ENCODE peak calls at places on chromosomes 3 and 15, in four cellular contexts. R is MM.1S, X is brain microvascular endothelial cell, T is fibroblast of mammary gland. K is an unnamed sample.

GRCh38 chr3:185818267-185818875 is 6.5 kb downstream of the IGF2BP2 start:
- DNase-seq in R (no peak), X (no peak), T (no peak), K (no peak)

GRCh38 chr15:77295446-77295845 is 124.5 kb downstream of the PEAK1 start:
- DNase-seq in R (no peak), X (peak; percentile 45), T (peak; percentile 15), K (no peak)

GRCh38 chr3:29757054-29757777 is 476.3 kb downstream of the RBMS3 start:
- DNase-seq in R (no peak), X (no peak), T (peak; percentile 37), K (no peak)

GRCh38 chr3:126887686-126888085 is 95.2 kb upstream of the PLXNA1 start:
- DNase-seq in R (no peak), X (no peak), T (no peak), K (no peak)

GRCh38 chr3:164332856-164333802 is 745.2 kb downstream of the SI start:
- DNase-seq in R (no peak), X (peak; percentile 13), T (no peak), K (no peak)

GRCh38 chr3:188476930-188477329 is 323.0 kb downstream of the LPP start:
- DNase-seq in R (no peak), X (no peak), T (no peak), K (no peak)

GRCh38 chr3:9244495-9245183 is 4.8 kb downstream of the SRGAP3 start:
- DNase-seq in R (no peak), X (no peak), T (no peak), K (no peak)

GRCh38 chr3:21624514-21624913 is 126.5 kb downstream of the ZNF385D start:
- DNase-seq in R (no peak), X (no peak), T (peak; percentile 81), K (no peak)

GRCh38 chr3:143977326-143978262 is 6.0 kb downstream of the DIPK2A start:
- DNase-seq in R (peak; percentile 8), X (no peak), T (peak; percentile 63), K (no peak)

GRCh38 chr3:158935846-158936245 is 134.0 kb downstream of the MFSD1 start:
- DNase-seq in R (no peak), X (no peak), T (no peak), K (no peak)

GRCh38 chr3:57815034-57815433 is 58.9 kb downstream of the SLMAP start:
- DNase-seq in R (no peak), X (no peak), T (no peak), K (no peak)

GRCh38 chr3:148710665-148711064 is 13.0 kb downstream of the AGTR1 start:
- DNase-seq in R (no peak), X (no peak), T (no peak), K (no peak)

GRCh38 chr3:73766599-73767378 is 142.0 kb upstream of the PDZRN3 start:
- DNase-seq in R (no peak), X (peak; percentile 24), T (peak; percentile 92), K (no peak)

GRCh38 chr3:58647661-58648141 is 18.9 kb downstream of the FAM3D start:
- DNase-seq in R (no peak), X (no peak), T (no peak), K (no peak)

GRCh38 chr15:48283361-48284157 is 47.7 kb upstream of the DUT start:
- DNase-seq in R (no peak), X (no peak), T (no peak), K (no peak)

GRCh38 chr3:30012941-30013543 is 593.4 kb upstream of the TGFBR2 start:
- DNase-seq in R (peak; percentile 42), X (peak; percentile 77), T (peak; percentile 81), K (peak; percentile 16)

GRCh38 chr15:56783857-56784661 is 50.8 kb upstream of the ZNF280D start:
- DNase-seq in R (no peak), X (no peak), T (no peak), K (no peak)

GRCh38 chr15:55912982-55913381 is 80.4 kb downstream of the NEDD4 start:
- DNase-seq in R (no peak), X (no peak), T (no peak), K (no peak)

GRCh38 chr15:41798607-41799487 is 24.6 kb downstream of the MAPKBP1 start:
- DNase-seq in R (no peak), X (no peak), T (peak; percentile 41), K (no peak)

GRCh38 chr15:89034305-89034704 is 54.0 kb upstream of the ABHD2 start:
- DNase-seq in R (peak; percentile 24), X (peak; percentile 23), T (peak; percentile 78), K (no peak)

GRCh38 chr3:179967622-179968021 is 69.1 kb downstream of the PEX5L start:
- DNase-seq in R (no peak), X (no peak), T (peak; percentile 46), K (no peak)

GRCh38 chr3:69326821-69327433 is 59.0 kb downstream of the FRMD4B start:
- DNase-seq in R (peak; percentile 94), X (no peak), T (peak; percentile 3), K (no peak)

GRCh38 chr3:152302521-152303021 is 33.8 kb downstream of the MBNL1 start:
- DNase-seq in R (no peak), X (peak; percentile 67), T (peak; percentile 93), K (no peak)

GRCh38 chr3:126083511-126083912 is 412 bp downstream of the SLC41A3 start:
- DNase-seq in R (peak; percentile 62), X (no peak), T (peak; percentile 27), K (peak; percentile 44)

GRCh38 chr15:99568548-99569352 is 3.0 kb downstream of the MEF2A start:
- DNase-seq in R (no peak), X (peak; percentile 35), T (no peak), K (no peak)

GRCh38 chr15:56128081-56128480 is 115.6 kb downstream of the RFX7 start:
- DNase-seq in R (no peak), X (no peak), T (no peak), K (no peak)

GRCh38 chr3:62665627-62666433 is 209.4 kb downstream of the CADPS start:
- DNase-seq in R (peak; percentile 84), X (peak; percentile 73), T (peak; percentile 69), K (no peak)

GRCh38 chr3:97793415-97794019 is 28.3 kb upstream of the CRYBG3 start:
- DNase-seq in R (peak; percentile 58), X (peak; percentile 20), T (peak; percentile 72), K (no peak)

GRCh38 chr3:193977622-193978021 is 158.3 kb upstream of the HES1 start:
- DNase-seq in R (no peak), X (no peak), T (no peak), K (no peak)

GRCh38 chr3:156509209-156510174 is 45.4 kb downstream of the SSR3 start:
- DNase-seq in R (peak; percentile 84), X (peak; percentile 51), T (peak; percentile 78), K (no peak)

GRCh38 chr3:116849261-116849688 is 139.7 kb downstream of the TUSC7 start:
- DNase-seq in R (no peak), X (no peak), T (no peak), K (no peak)

DNA sequence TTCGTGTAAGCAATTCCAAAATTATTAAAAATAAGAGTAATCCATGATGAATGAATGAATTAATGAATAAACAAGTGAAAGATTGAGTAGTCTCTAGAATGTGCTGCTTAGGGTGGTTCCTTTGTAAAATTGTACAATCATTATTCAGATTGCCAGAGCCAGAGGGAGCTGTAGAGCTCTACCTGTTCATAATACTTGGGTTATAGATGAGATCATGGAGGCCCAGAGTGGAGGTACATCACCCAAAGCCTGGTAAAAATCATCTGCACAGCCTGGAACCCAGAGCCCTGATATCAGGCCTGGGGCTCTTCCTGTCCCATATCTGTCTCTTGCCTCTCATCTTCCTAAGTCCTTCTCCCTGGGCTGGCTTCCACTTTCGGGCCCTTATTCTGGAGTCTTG is 297.2 kb downstream of the RPLP1 start:
- DNase-seq in R (peak; percentile 17), X (no peak), T (no peak), K (no peak)
- TF ChIP-seq CTCF in R (peak; percentile 45), X (peak; percentile 42), T (peak; percentile 36), K (peak; percentile 25)

DNA sequence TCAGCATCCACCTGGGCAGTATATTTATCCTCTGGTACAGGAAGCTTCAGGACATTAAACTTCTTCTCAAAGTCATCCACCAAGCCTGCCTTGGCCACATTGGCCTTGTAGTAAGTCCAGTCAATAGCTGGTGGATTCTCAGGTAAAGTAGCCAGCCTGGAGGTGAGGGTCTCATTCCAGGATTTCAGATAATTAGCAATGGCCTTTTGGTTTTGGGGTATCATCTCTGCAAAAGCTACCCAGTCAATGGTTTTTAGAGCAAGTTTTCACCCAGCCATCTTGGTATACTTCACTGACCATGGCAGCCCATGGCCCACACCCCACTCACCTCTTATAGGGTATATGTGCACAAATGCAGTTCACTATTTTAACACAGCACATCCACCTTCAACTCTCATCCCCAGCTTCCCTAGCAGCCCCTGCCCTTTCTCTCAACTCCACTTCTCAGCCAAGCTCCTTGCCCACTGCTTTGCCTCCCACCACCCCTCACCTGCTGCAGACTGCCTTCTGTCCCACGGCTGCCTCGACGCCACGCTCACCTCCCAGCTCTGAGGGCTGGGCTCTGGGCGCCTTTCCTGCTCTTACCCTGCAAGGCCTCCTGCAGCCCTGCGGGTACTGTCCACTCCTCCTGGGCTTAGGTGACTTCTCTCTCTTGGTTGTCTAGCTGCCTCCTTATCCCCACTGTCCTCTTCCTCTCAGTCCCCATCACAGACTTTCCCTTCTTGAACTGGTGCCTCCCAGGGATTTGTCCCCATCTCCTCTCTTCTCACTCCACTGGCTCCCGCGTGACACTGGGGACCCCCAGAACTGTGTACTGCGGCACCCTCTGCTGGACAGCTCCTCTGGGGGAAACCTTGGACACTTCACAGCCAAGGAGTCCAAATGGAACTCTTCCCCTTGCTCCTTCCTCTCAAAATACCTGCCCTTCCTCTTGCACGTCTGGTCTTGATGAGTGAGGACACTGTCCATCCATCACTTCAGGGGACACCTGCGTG is 1.7 kb upstream of the TGM5 start:
- DNase-seq in R (no peak), X (no peak), T (no peak), K (no peak)
- TF ChIP-seq CTCF in R (peak; percentile 12), X (peak; percentile 81), T (peak; percentile 25), K (no peak)

DNA sequence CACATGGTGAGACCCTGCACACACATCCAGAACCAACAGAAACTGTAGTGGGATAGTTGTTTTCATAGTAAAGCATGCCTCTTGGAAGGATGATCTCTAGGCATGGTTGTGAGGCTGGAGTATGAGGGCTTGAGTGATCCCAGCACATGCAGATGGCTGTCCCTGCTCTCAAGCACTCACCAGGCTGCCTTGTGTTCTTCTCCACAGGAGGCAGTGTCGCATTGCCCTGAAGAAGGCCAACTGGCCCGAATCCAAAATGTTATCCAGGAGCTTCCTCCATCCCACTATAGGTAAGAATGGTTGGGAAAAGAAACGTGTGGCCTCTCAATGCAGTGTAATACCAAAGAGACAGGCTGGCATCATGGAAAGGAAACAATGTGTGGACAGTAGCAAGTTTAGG is 82.7 kb downstream of the TMEM39A start:
- DNase-seq in R (no peak), X (no peak), T (peak; percentile 14), K (no peak)
- TF ChIP-seq CTCF in R (no peak), X (no peak), T (no peak), K (no peak)

GRCh38 chr15:74587924-74588323 is 27.7 kb upstream of the CLK3 start:
- DNase-seq in R (no peak), X (no peak), T (no peak), K (no peak)

GRCh38 chr15:74584204-74584603 is 31.4 kb upstream of the CLK3 start:
- DNase-seq in R (no peak), X (no peak), T (no peak), K (no peak)

GRCh38 chr15:74589826-74590225 is 25.8 kb upstream of the CLK3 start:
- DNase-seq in R (no peak), X (no peak), T (no peak), K (no peak)

GRCh38 chr15:74584779-74585178 is 30.9 kb upstream of the CLK3 start:
- DNase-seq in R (no peak), X (no peak), T (no peak), K (no peak)

DNA sequence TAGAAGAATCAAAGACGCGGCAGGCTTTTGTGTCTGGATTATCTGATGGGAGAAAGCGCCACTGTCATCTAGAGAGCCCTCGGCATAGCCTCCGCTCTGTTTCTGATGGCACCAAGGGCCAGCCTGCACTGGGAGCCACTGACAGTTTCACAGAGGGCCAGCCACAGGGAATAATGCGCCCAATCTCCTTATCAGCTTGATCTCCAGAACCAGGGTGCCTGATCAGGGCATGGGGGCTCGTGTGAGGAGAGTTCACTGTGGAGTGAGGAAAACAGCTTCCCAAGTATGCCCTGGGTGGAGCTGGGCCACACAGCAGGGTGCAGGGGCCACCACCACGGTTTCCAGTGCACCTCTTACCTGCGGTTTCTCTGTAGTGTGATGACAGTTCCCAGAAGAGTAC is 29.8 kb upstream of the CLK3 start:
- DNase-seq in R (no peak), X (no peak), T (no peak), K (no peak)
- TF ChIP-seq CTCF in R (no peak), X (no peak), T (no peak), K (no peak)

K was measured in D721Med.